ENCODE peak calls at places on chromosomes 16 and 17, in five cellular contexts. E is T-helper 9 cell, K is NCI-H1105 treated with DMSO at 0.1 percent for 48 hours, W is neural crest cell, C is cardiac fibroblast. Q is an unnamed sample.

GRCh38 chr17:48577946-48578615 is at the start of gene HOXB4:
- DNase-seq in E (peak; percentile 66), C (peak; percentile 46), K (peak; percentile 78), W (peak; percentile 51), Q (peak; percentile 81)

GRCh38 chr17:43456661-43457361 is 27.0 kb upstream of the DHX8 start:
- DNase-seq in W (no peak), E (no peak), K (no peak), C (peak; percentile 46), Q (no peak)

GRCh38 chr16:84175351-84176081 is 11.3 kb downstream of the TAF1C start:
- DNase-seq in W (peak; percentile 70), E (peak; percentile 43), C (no peak), K (peak; percentile 40), Q (peak; percentile 69)

GRCh38 chr17:57732062-57732461 is 13.0 kb downstream of the CCDC182 start:
- DNase-seq in W (no peak), E (no peak), C (no peak), K (peak; percentile 94), Q (no peak)

GRCh38 chr16:1974157-1975070 is 2.6 kb downstream of the TBL3 start:
- DNase-seq in C (no peak), E (no peak), W (no peak), K (no peak), Q (no peak)

GRCh38 chr17:32349503-32349853 is 479 bp upstream of the ZNF207 start:
- DNase-seq in K (no peak), W (no peak), C (peak; percentile 32), E (no peak), Q (peak; percentile 44)

GRCh38 chr16:71807905-71808592 is 585 bp downstream of the AP1G1 start:
- DNase-seq in C (peak; percentile 19), E (no peak), K (no peak), W (no peak), Q (no peak)

GRCh38 chr16:49492090-49492801 is 118.6 kb downstream of the C16orf78 start:
- DNase-seq in K (peak; percentile 42), W (peak; percentile 61), C (peak; percentile 21), E (peak; percentile 17), Q (peak; percentile 40)

GRCh38 chr16:11816123-11816522 is 19.1 kb upstream of the ZC3H7A start:
- DNase-seq in K (no peak), W (no peak), C (no peak), E (no peak), Q (no peak)

GRCh38 chr16:12576878-12577277 is 226.8 kb downstream of the CPPED1 start:
- DNase-seq in C (no peak), W (no peak), E (no peak), K (no peak), Q (no peak)

GRCh38 chr17:30954046-30954805 is 16.6 kb upstream of the RNF135 start:
- DNase-seq in K (no peak), E (no peak), C (no peak), W (no peak), Q (no peak)

GRCh38 chr16:19513377-19514053 is 8.4 kb downstream of the GDE1 start:
- DNase-seq in W (no peak), E (no peak), K (no peak), C (no peak), Q (no peak)

GRCh38 chr17:79393358-79394038 is 217.4 kb downstream of the RBFOX3 start:
- DNase-seq in C (peak; percentile 75), E (peak; percentile 62), K (peak; percentile 57), W (peak; percentile 97), Q (peak; percentile 61)

GRCh38 chr17:41185001-41185400 is 290 bp upstream of the KRTAP4-1 start:
- DNase-seq in W (no peak), E (no peak), C (no peak), K (no peak), Q (no peak)

GRCh38 chr16:22635345-22635744 is 124.7 kb downstream of the NPIPB5 start:
- DNase-seq in C (no peak), K (no peak), E (no peak), W (no peak), Q (no peak)

GRCh38 chr17:81002409-81003361 is 11.0 kb downstream of the CHMP6 start:
- DNase-seq in W (no peak), E (no peak), C (peak; percentile 64), K (peak; percentile 85), Q (no peak)

GRCh38 chr17:78040561-78041400 is 82.3 kb downstream of the TNRC6C start:
- DNase-seq in C (peak; percentile 55), W (no peak), K (peak; percentile 86), E (peak; percentile 10), Q (peak; percentile 28)

GRCh38 chr17:58335061-58335731 is 6.6 kb upstream of the TSPOAP1 start:
- DNase-seq in C (no peak), W (no peak), K (no peak), E (no peak), Q (peak; percentile 83)

GRCh38 chr17:10205549-10206185 is 7.3 kb upstream of the GAS7 start:
- DNase-seq in K (no peak), E (no peak), W (no peak), C (no peak), Q (peak; percentile 33)

GRCh38 chr17:56440391-56440790 is 153.1 kb upstream of the NOG start:
- DNase-seq in K (no peak), W (no peak), C (no peak), E (no peak), Q (no peak)

GRCh38 chr16:65180986-65181710 is 59.3 kb upstream of the CDH11 start:
- DNase-seq in C (peak; percentile 19), K (no peak), E (no peak), W (no peak), Q (no peak)

GRCh38 chr17:75683467-75684041 is 16.4 kb downstream of the SAP30BP start:
- DNase-seq in W (no peak), C (no peak), E (no peak), K (no peak), Q (no peak)

GRCh38 chr17:81517009-81517338 is 4.4 kb upstream of the ACTG1 start:
- DNase-seq in E (no peak), K (no peak), C (no peak), W (no peak), Q (no peak)

GRCh38 chr17:67212231-67212630 is 32.8 kb downstream of the HELZ start:
- DNase-seq in C (no peak), K (no peak), E (no peak), W (no peak), Q (no peak)

GRCh38 chr16:12027091-12027490 is 50.6 kb downstream of the SNX29 start:
- DNase-seq in W (no peak), E (no peak), K (peak; percentile 75), C (no peak), Q (peak; percentile 62)

GRCh38 chr17:76594676-76595075 is 9.0 kb upstream of the ST6GALNAC2 start:
- DNase-seq in K (no peak), E (no peak), W (no peak), C (no peak), Q (no peak)

GRCh38 chr17:83203472-83204221 is 124.2 kb downstream of the METRNL start:
- DNase-seq in K (no peak), E (no peak), W (no peak), C (no peak), Q (no peak)

GRCh38 chr16:64206877-64207276 is 915.0 kb downstream of the CDH11 start:
- DNase-seq in E (no peak), K (no peak), C (peak; percentile 10), W (no peak), Q (no peak)

GRCh38 chr17:2023692-2024571 is 1.2 kb downstream of the RTN4RL1 start:
- DNase-seq in E (peak; percentile 31), C (peak; percentile 75), K (peak; percentile 34), W (no peak), Q (peak; percentile 24)

GRCh38 chr16:14400285-14400977 is 229.6 kb downstream of the PARN start:
- DNase-seq in W (no peak), K (no peak), E (no peak), C (no peak), Q (no peak)